ENCODE peak calls at places on chromosomes 12 and 14, in four cellular contexts. One of them, this sample, is unnamed. For H3K36me3, the result is how much of the 10 kb centered on the place peaks cover.

GRCh38 chr12:20808521-20808920 is 2.0 kb upstream of the SLCO1B3 start:
- DNase-seq in psoas muscle: no peak
- DNase-seq in neural progenitor cell: no peak
- DNase-seq in suprapubic skin: no peak
- DNase-seq in this sample: no peak

GRCh38 chr14:101731187-101732080 is 30.1 kb upstream of the PPP2R5C start:
- DNase-seq in psoas muscle: peak
- DNase-seq in neural progenitor cell: no peak
- DNase-seq in suprapubic skin: peak
- DNase-seq in this sample: peak

GRCh38 chr12:26646571-26646970 is 186.4 kb downstream of the ITPR2 start:
- DNase-seq in psoas muscle: no peak
- DNase-seq in neural progenitor cell: no peak
- DNase-seq in suprapubic skin: no peak
- DNase-seq in this sample: no peak

GRCh38 chr12:16515666-16516065 is 90.3 kb downstream of the LMO3 start:
- DNase-seq in psoas muscle: no peak
- DNase-seq in neural progenitor cell: no peak
- DNase-seq in suprapubic skin: no peak
- DNase-seq in this sample: no peak

GRCh38 chr14:54503476-54503875 is 6.2 kb upstream of the CGRRF1 start:
- DNase-seq in psoas muscle: no peak
- DNase-seq in neural progenitor cell: no peak
- DNase-seq in suprapubic skin: no peak
- DNase-seq in this sample: no peak

GRCh38 chr12:115542656-115543055 is 734.8 kb downstream of the MED13L start:
- DNase-seq in psoas muscle: no peak
- DNase-seq in neural progenitor cell: no peak
- DNase-seq in suprapubic skin: no peak
- DNase-seq in this sample: no peak

GRCh38 chr12:104152691-104153241 is 14.8 kb upstream of the NFYB start:
- DNase-seq in psoas muscle: no peak
- DNase-seq in neural progenitor cell: no peak
- DNase-seq in suprapubic skin: no peak
- DNase-seq in this sample: no peak

GRCh38 chr14:90760591-90761316 is 55.5 kb downstream of the TTC7B start:
- DNase-seq in psoas muscle: no peak
- DNase-seq in neural progenitor cell: peak
- DNase-seq in suprapubic skin: no peak
- DNase-seq in this sample: no peak

GRCh38 chr12:15044461-15044860 is 71.6 kb downstream of the PDE6H start:
- DNase-seq in psoas muscle: no peak
- DNase-seq in neural progenitor cell: no peak
- DNase-seq in suprapubic skin: no peak
- DNase-seq in this sample: no peak

GRCh38 chr12:62438098-62438692 is 28.4 kb upstream of the MON2 start:
- DNase-seq in psoas muscle: no peak
- DNase-seq in neural progenitor cell: peak
- DNase-seq in suprapubic skin: no peak
- DNase-seq in this sample: no peak

GRCh38 chr12:12823308-12823707 is 10.2 kb downstream of the DDX47 start:
- DNase-seq in psoas muscle: no peak
- DNase-seq in neural progenitor cell: no peak
- DNase-seq in suprapubic skin: no peak
- DNase-seq in this sample: no peak

GRCh38 chr14:27995688-27996087 is 770.9 kb upstream of the FOXG1 start:
- DNase-seq in psoas muscle: no peak
- DNase-seq in neural progenitor cell: peak
- DNase-seq in suprapubic skin: no peak
- DNase-seq in this sample: no peak

GRCh38 chr12:68012712-68013111 is 23.5 kb downstream of the IFNG-AS1 start:
- DNase-seq in psoas muscle: no peak
- DNase-seq in neural progenitor cell: no peak
- DNase-seq in suprapubic skin: no peak
- DNase-seq in this sample: no peak
- H3K36me3 ChIP-seq in psoas muscle: under half
- H3K36me3 ChIP-seq in neural progenitor cell: under half
- H3K36me3 ChIP-seq in suprapubic skin: under half
- H3K36me3 ChIP-seq in this sample: under half

GRCh38 chr12:48838048-48838447 is 13.9 kb downstream of the DDX23 start:
- DNase-seq in psoas muscle: no peak
- DNase-seq in neural progenitor cell: no peak
- DNase-seq in suprapubic skin: no peak
- DNase-seq in this sample: no peak
- H3K36me3 ChIP-seq in psoas muscle: under half
- H3K36me3 ChIP-seq in neural progenitor cell: under half
- H3K36me3 ChIP-seq in suprapubic skin: half or more
- H3K36me3 ChIP-seq in this sample: half or more

GRCh38 chr12:31289443-31289842 is 36.5 kb downstream of the SINHCAF start:
- DNase-seq in psoas muscle: no peak
- DNase-seq in neural progenitor cell: no peak
- DNase-seq in suprapubic skin: no peak
- DNase-seq in this sample: no peak
- H3K36me3 ChIP-seq in psoas muscle: under half
- H3K36me3 ChIP-seq in neural progenitor cell: half or more
- H3K36me3 ChIP-seq in suprapubic skin: half or more
- H3K36me3 ChIP-seq in this sample: half or more

DNA sequence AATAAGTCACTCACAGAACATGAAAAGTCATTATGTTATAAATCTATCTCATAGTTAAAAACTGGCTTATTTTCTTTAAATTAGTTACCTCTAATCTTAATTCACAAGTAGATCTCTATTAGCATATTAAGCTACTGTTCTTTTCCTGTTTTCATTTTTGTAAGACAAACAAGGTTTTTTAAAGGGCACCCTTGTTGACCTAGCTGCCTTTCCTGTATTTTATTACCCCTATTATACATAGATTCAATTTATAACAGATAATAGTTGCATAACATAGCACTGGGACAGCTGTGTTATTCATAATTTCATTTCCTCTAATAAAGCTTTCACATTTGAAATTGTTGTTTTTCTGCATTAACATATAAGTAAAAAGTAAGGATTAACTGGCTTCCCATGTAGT is 1500.7 kb upstream of the FLRT2 start:
- DNase-seq in psoas muscle: no peak
- DNase-seq in neural progenitor cell: no peak
- DNase-seq in suprapubic skin: no peak
- DNase-seq in this sample: no peak
- H3K36me3 ChIP-seq in psoas muscle: under half
- H3K36me3 ChIP-seq in neural progenitor cell: under half
- H3K36me3 ChIP-seq in suprapubic skin: under half
- H3K36me3 ChIP-seq in this sample: under half

GRCh38 chr12:45401008-45401407 is 185.1 kb downstream of the ANO6 start:
- DNase-seq in psoas muscle: no peak
- DNase-seq in neural progenitor cell: no peak
- DNase-seq in suprapubic skin: no peak
- DNase-seq in this sample: no peak
- H3K36me3 ChIP-seq in psoas muscle: under half
- H3K36me3 ChIP-seq in neural progenitor cell: under half
- H3K36me3 ChIP-seq in suprapubic skin: half or more
- H3K36me3 ChIP-seq in this sample: half or more

GRCh38 chr14:68670344-68670725 is 122.5 kb downstream of the ZFP36L1 start:
- DNase-seq in psoas muscle: no peak
- DNase-seq in neural progenitor cell: no peak
- DNase-seq in suprapubic skin: peak
- DNase-seq in this sample: no peak
- H3K36me3 ChIP-seq in psoas muscle: under half
- H3K36me3 ChIP-seq in neural progenitor cell: under half
- H3K36me3 ChIP-seq in suprapubic skin: under half
- H3K36me3 ChIP-seq in this sample: under half

GRCh38 chr14:21428930-21429329 is 27.0 kb downstream of the CHD8 start:
- DNase-seq in psoas muscle: peak
- DNase-seq in neural progenitor cell: no peak
- DNase-seq in suprapubic skin: no peak
- DNase-seq in this sample: no peak
- H3K36me3 ChIP-seq in psoas muscle: under half
- H3K36me3 ChIP-seq in neural progenitor cell: under half
- H3K36me3 ChIP-seq in suprapubic skin: half or more
- H3K36me3 ChIP-seq in this sample: half or more